ENCODE peak calls at places on chromosomes 12 and 14, in eight cellular contexts. E is neural progenitor cell; G is CD4-positive, alpha-beta T cell; M is left ventricle myocardium inferior; Y is heart left ventricle; X is GM23338; B is K562; L is hepatocyte. W is an unnamed sample.

GRCh38 chr14:104882325-104882973 is 17.4 kb downstream of the CEP170B start:
- DNase-seq in E (peak), G (no peak), M (peak), Y (no peak), X (peak), B (peak), L (peak), W (no peak)

GRCh38 chr12:24993756-24994155 is 44.9 kb upstream of the BCAT1 start:
- DNase-seq in E (peak), G (no peak), M (no peak), Y (no peak), X (peak), B (no peak), L (no peak), W (no peak)

GRCh38 chr12:47102845-47103666 is 23.3 kb upstream of the AMIGO2 start:
- DNase-seq in E (no peak), G (no peak), M (no peak), Y (no peak), X (no peak), B (no peak), L (peak), W (no peak)

GRCh38 chr12:62800707-62801400 is 134.1 kb downstream of the PPM1H start:
- DNase-seq in E (no peak), G (no peak), M (no peak), Y (no peak), X (no peak), B (no peak), L (no peak), W (no peak)

GRCh38 chr12:646303-647038 is 16.8 kb downstream of the NINJ2 start:
- DNase-seq in E (no peak), G (no peak), M (peak), Y (peak), X (no peak), B (peak), L (peak), W (no peak)

GRCh38 chr12:78674311-78675085 is 190.1 kb upstream of the SYT1 start:
- DNase-seq in E (no peak), G (no peak), M (no peak), Y (no peak), X (no peak), B (no peak), L (no peak), W (no peak)

GRCh38 chr12:121138284-121138683 is 5.6 kb downstream of the P2RX7 start:
- DNase-seq in E (no peak), G (no peak), M (no peak), Y (no peak), X (peak), B (peak), L (no peak), W (no peak)

GRCh38 chr14:62957562-62957961 is 87.7 kb downstream of the KCNH5 start:
- DNase-seq in E (no peak), G (no peak), M (no peak), Y (no peak), X (no peak), B (no peak), L (peak), W (no peak)

GRCh38 chr14:62602712-62603111 is 442.5 kb downstream of the KCNH5 start:
- DNase-seq in E (no peak), G (no peak), M (no peak), Y (no peak), X (no peak), B (no peak), L (no peak), W (no peak)

GRCh38 chr14:93317836-93318807 is 14.7 kb downstream of the BTBD7 start:
- DNase-seq in E (no peak), G (no peak), M (no peak), Y (no peak), X (no peak), B (no peak), L (peak), W (no peak)

GRCh38 chr14:87643005-87643404 is 350.0 kb downstream of the GALC start:
- DNase-seq in E (no peak), G (no peak), M (no peak), Y (no peak), X (no peak), B (no peak), L (peak), W (no peak)

GRCh38 chr12:7175493-7175892 is 14.0 kb upstream of the PEX5 start:
- DNase-seq in E (no peak), G (no peak), M (no peak), Y (no peak), X (no peak), B (no peak), L (no peak), W (no peak)

GRCh38 chr14:21041676-21042433 is at the start of gene RNASE7:
- DNase-seq in E (no peak), G (no peak), M (no peak), Y (no peak), X (no peak), B (no peak), L (no peak), W (no peak)

GRCh38 chr14:83883732-83884131 is 1646.2 kb upstream of the FLRT2 start:
- DNase-seq in E (no peak), G (no peak), M (no peak), Y (no peak), X (no peak), B (no peak), L (no peak), W (no peak)

GRCh38 chr12:47757840-47758583 is 668 bp downstream of the RAPGEF3 start:
- DNase-seq in E (peak), G (no peak), M (no peak), Y (peak), X (no peak), B (no peak), L (no peak), W (peak)

GRCh38 chr12:57461904-57462306 is 2.3 kb downstream of the GLI1 start:
- DNase-seq in E (no peak), G (no peak), M (no peak), Y (peak), X (no peak), B (no peak), L (no peak), W (no peak)

GRCh38 chr12:61750604-61751003 is 509.6 kb upstream of the USP15 start:
- DNase-seq in E (no peak), G (no peak), M (no peak), Y (no peak), X (no peak), B (no peak), L (no peak), W (no peak)

GRCh38 chr14:72682188-72682587 is 211.7 kb downstream of the DPF3 start:
- DNase-seq in E (no peak), G (no peak), M (no peak), Y (no peak), X (no peak), B (no peak), L (no peak), W (no peak)

GRCh38 chr12:2959194-2959507 is at the start of gene TEAD4:
- DNase-seq in E (peak), G (no peak), M (peak), Y (peak), X (peak), B (peak), L (peak), W (no peak)

GRCh38 chr12:27493260-27493935 is 30.6 kb upstream of the PPFIBP1 start:
- DNase-seq in E (no peak), G (no peak), M (no peak), Y (no peak), X (no peak), B (no peak), L (no peak), W (no peak)

GRCh38 chr12:91777268-91777997 is 368.2 kb downstream of the BTG1 start:
- DNase-seq in E (no peak), G (no peak), M (no peak), Y (no peak), X (no peak), B (no peak), L (peak), W (no peak)

GRCh38 chr12:78977463-78977862 is 112.9 kb downstream of the SYT1 start:
- DNase-seq in E (no peak), G (no peak), M (no peak), Y (no peak), X (no peak), B (no peak), L (no peak), W (no peak)

GRCh38 chr12:112005419-112006395 is 7.3 kb downstream of the TMEM116 start:
- DNase-seq in E (peak), G (no peak), M (no peak), Y (no peak), X (peak), B (peak), L (peak), W (no peak)

GRCh38 chr12:74322792-74323191 is 214.8 kb upstream of the ATXN7L3B start:
- DNase-seq in E (no peak), G (no peak), M (no peak), Y (no peak), X (no peak), B (no peak), L (no peak), W (no peak)

GRCh38 chr12:92468358-92469020 is 234.3 kb upstream of the PLEKHG7 start:
- DNase-seq in E (no peak), G (no peak), M (no peak), Y (no peak), X (no peak), B (no peak), L (no peak), W (no peak)

GRCh38 chr14:20262642-20263128 is 23.6 kb downstream of the OR11H4 start:
- DNase-seq in E (no peak), G (no peak), M (no peak), Y (no peak), X (peak), B (peak), L (no peak), W (no peak)

GRCh38 chr14:104769324-104770071 is 16.6 kb downstream of the SIVA1 start:
- DNase-seq in E (no peak), G (no peak), M (no peak), Y (no peak), X (no peak), B (peak), L (no peak), W (no peak)

GRCh38 chr12:24921251-24922038 is 27.5 kb downstream of the BCAT1 start:
- DNase-seq in E (no peak), G (no peak), M (no peak), Y (no peak), X (no peak), B (no peak), L (peak), W (no peak)

GRCh38 chr14:65949711-65950516 is 536.3 kb upstream of the CCDC196 start:
- DNase-seq in E (no peak), G (peak), M (peak), Y (peak), X (no peak), B (peak), L (peak), W (no peak)

GRCh38 chr14:93332032-93332852 is 594 bp downstream of the BTBD7 start:
- DNase-seq in E (peak), G (no peak), M (peak), Y (peak), X (peak), B (peak), L (peak), W (no peak)

GRCh38 chr14:77264466-77265186 is 6.4 kb downstream of the NGB start:
- DNase-seq in E (no peak), G (no peak), M (no peak), Y (no peak), X (no peak), B (no peak), L (no peak), W (no peak)

GRCh38 chr12:19833775-19834501 is 394.6 kb downstream of the AEBP2 start:
- DNase-seq in E (no peak), G (no peak), M (no peak), Y (no peak), X (peak), B (no peak), L (no peak), W (no peak)

GRCh38 chr12:6312529-6313325 is 2.2 kb downstream of the PLEKHG6 start:
- DNase-seq in E (peak), G (no peak), M (no peak), Y (no peak), X (peak), B (no peak), L (peak), W (no peak)

GRCh38 chr12:112018571-112019237 is 5.5 kb downstream of the ERP29 start:
- DNase-seq in E (no peak), G (no peak), M (no peak), Y (no peak), X (no peak), B (no peak), L (no peak), W (no peak)

GRCh38 chr12:119822046-119822445 is 55.1 kb downstream of the CIT start:
- DNase-seq in E (no peak), G (no peak), M (no peak), Y (no peak), X (no peak), B (no peak), L (no peak), W (no peak)

GRCh38 chr12:123150273-123150803 is 552 bp downstream of the PITPNM2 start:
- DNase-seq in E (peak), G (no peak), M (peak), Y (peak), X (peak), B (peak), L (no peak), W (no peak)

GRCh38 chr12:97672870-97673269 is 210.3 kb downstream of the RMST start:
- DNase-seq in E (no peak), G (no peak), M (no peak), Y (no peak), X (no peak), B (no peak), L (no peak), W (no peak)

GRCh38 chr12:13101854-13102375 is 1.6 kb downstream of the GSG1 start:
- DNase-seq in E (no peak), G (peak), M (no peak), Y (no peak), X (no peak), B (no peak), L (peak), W (no peak)

GRCh38 chr12:65885312-65885711 is 61.0 kb downstream of the HMGA2 start:
- DNase-seq in E (no peak), G (no peak), M (no peak), Y (no peak), X (no peak), B (no peak), L (no peak), W (no peak)

DNA sequence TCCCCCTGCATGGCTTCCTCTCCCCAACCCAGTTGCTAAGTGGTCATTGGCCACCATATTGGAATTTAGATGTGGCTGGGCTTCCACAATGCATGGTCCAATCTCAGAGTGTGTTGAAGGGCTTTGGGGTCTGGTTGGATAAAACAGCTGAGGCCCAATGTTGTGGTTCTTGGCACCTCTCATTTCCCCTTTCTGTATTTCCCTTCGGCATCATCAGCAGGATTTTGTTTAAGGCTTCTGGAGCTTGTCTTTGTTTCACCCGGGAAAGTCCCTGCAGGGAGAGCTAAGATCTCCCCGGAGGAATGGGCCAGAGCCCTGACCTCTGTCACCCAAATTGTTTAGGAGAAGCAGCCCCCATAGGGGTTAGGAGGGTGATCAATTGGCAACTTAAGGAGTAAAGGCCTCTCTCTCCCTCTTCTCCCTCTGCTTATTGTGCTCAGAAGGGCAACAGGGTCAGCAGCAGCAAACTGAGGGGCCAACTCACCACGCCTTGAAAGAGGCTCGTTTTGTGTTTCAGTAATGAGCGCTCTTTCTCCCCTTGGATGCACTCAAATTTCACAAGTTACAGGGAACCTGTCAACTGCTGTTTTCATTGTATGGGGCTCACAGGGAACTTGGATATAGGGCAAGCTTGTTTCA is 223.8 kb downstream of the ZFP36L1 start:
- DNase-seq in E (peak), G (no peak), M (no peak), Y (no peak), X (no peak), B (no peak), L (no peak), W (no peak)
- H3K27ac ChIP-seq in E (peak), G (no peak), M (peak), Y (peak), X (no peak), B (no peak), L (peak), W (no peak)

GRCh38 chr14:90698379-90698869 is 117.8 kb downstream of the TTC7B start:
- DNase-seq in E (no peak), G (no peak), M (peak), Y (peak), X (no peak), B (no peak), L (peak), W (peak)

GRCh38 chr14:90695997-90696681 is 120.1 kb downstream of the TTC7B start:
- DNase-seq in E (no peak), G (no peak), M (no peak), Y (no peak), X (no peak), B (no peak), L (no peak), W (no peak)

GRCh38 chr14:90697146-90697545 is 119.1 kb downstream of the TTC7B start:
- DNase-seq in E (no peak), G (no peak), M (no peak), Y (no peak), X (no peak), B (no peak), L (no peak), W (no peak)

GRCh38 chr14:90697577-90698206 is 118.5 kb downstream of the TTC7B start:
- DNase-seq in E (peak), G (peak), M (peak), Y (peak), X (peak), B (peak), L (peak), W (peak)

DNA sequence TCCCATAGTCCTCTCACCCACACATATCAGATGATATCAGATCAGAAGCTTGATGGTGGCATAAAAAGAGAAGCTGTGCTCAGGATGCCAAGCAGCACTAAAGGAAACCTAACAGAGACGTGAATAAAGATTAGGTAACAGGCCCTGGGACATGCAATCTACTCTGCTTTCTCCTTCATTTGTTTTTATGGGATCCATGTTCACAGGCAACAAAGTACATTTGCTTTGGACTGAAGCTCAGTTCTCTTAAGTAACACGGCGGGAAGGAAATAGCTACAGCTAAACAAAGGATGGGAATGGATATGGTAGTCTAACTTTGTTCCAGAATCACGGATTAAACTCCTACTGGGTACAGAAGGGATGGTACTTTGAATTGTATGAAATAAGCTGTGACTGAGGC is 119.5 kb downstream of the TTC7B start:
- DNase-seq in E (no peak), G (no peak), M (no peak), Y (no peak), X (no peak), B (no peak), L (no peak), W (no peak)
- H3K27ac ChIP-seq in E (no peak), G (no peak), M (peak), Y (peak), X (peak), B (no peak), L (peak), W (peak)

GRCh38 chr12:50211392-50212070 is 44.4 kb upstream of the CERS5 start:
- DNase-seq in E (no peak), G (no peak), M (no peak), Y (no peak), X (no peak), B (no peak), L (no peak), W (no peak)
- H3K27ac ChIP-seq in E (no peak), G (peak), M (peak), Y (peak), X (no peak), B (no peak), L (peak), W (no peak)

DNA sequence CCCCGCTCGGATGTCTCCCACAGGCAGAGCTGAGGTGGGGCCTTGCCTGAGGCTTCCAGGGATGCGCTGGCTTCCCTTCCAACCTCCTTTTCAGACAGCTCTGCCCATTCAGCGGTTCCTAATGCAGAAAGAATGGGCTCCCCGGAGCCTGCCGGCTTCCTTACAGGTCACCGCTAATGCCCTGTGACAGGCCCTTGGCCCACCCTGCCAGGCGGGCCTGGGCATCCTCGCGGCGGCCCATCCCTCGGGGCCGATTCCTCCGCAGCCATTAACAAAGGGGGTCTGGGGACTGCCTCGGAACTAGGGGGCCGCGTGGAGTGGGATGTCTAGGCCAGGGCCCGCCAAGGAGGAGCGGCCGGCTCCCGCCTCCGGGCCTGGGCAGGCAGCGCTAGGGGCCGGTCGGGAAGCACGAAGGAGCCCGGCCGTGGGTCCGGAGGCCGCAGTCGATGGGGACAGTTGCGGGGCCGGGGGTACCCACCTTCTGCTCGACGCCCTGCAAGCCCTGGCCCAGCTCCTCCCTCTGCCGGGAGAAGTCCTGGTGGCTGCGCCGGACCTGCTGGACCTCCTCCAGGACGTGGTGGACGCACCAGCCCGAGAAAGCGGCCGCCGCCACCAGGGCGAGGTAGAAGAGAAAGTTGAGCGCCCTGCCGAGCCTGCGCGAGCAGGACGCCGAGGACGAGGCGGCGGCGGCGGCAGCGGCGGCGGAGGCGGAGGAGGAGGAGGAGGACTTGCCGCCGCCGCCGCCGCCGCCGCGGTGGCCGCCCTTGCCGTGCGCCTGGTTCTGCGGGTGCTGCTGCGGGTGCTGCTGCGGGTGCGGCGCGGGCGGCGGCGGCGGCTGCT is 709 bp downstream of the CKAP4 start:
- DNase-seq in E (peak), G (peak), M (peak), Y (peak), X (peak), B (no peak), L (peak), W (peak)
- H3K27ac ChIP-seq in E (peak), G (peak), M (peak), Y (peak), X (no peak), B (no peak), L (peak), W (peak)

DNA sequence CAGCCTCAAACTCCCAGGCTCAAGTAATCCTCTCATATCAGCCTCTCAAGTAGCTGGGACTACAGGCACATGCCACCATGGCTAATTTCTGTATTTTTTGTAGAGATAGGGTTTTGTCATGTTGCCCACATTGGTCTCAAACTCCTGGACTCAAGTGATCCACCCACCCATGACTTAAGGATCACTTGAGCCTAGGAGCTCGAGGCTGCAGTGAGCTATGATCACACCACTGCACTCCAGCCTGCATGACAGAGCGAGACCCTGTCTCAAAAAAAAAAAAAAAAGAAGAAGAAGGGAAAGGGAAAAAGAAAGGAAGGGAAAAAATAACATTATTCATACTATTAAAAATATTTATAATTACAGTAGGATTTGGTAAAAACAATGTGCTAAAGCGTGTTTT is 19.2 kb downstream of the EPS8 start:
- DNase-seq in E (no peak), G (no peak), M (no peak), Y (no peak), X (no peak), B (no peak), L (no peak), W (no peak)
- H3K27ac ChIP-seq in E (no peak), G (no peak), M (peak), Y (peak), X (no peak), B (no peak), L (no peak), W (no peak)

W was measured in substantia nigra.